ENCODE peak calls at places on chromosomes 7 and 10, in six cellular contexts. One of them, this sample, is unnamed.

GRCh38 chr7:50335795-50336754 is 31.6 kb downstream of the IKZF1 start:
- DNase-seq in A172: no peak
- DNase-seq in mucosa of descending colon: no peak
- DNase-seq in heart left ventricle: no peak
- DNase-seq in neuronal stem cell: no peak
- DNase-seq in activated T-cell treated with anti-CD3 and anti-CD28 coated beads for 1 hour: peak; percentile 71
- DNase-seq in this sample: no peak

GRCh38 chr10:73644767-73645166 is 3.5 kb upstream of the MYOZ1 start:
- DNase-seq in mucosa of descending colon: no peak
- DNase-seq in A172: no peak
- DNase-seq in neuronal stem cell: no peak
- DNase-seq in activated T-cell treated with anti-CD3 and anti-CD28 coated beads for 1 hour: no peak
- DNase-seq in heart left ventricle: no peak
- DNase-seq in this sample: no peak

GRCh38 chr7:149856-150636 is 42.3 kb upstream of the FAM20C start:
- DNase-seq in heart left ventricle: peak; percentile 58
- DNase-seq in activated T-cell treated with anti-CD3 and anti-CD28 coated beads for 1 hour: peak; percentile 9
- DNase-seq in neuronal stem cell: no peak
- DNase-seq in mucosa of descending colon: peak; percentile 49
- DNase-seq in A172: no peak
- DNase-seq in this sample: peak; percentile 72

GRCh38 chr7:131895541-131896173 is 339.2 kb upstream of the PODXL start:
- DNase-seq in heart left ventricle: no peak
- DNase-seq in mucosa of descending colon: no peak
- DNase-seq in neuronal stem cell: no peak
- DNase-seq in activated T-cell treated with anti-CD3 and anti-CD28 coated beads for 1 hour: no peak
- DNase-seq in A172: peak; percentile 99
- DNase-seq in this sample: no peak

GRCh38 chr10:111233439-111233838 is 156.6 kb downstream of the ADRA2A start:
- DNase-seq in heart left ventricle: no peak
- DNase-seq in neuronal stem cell: peak; percentile 15
- DNase-seq in A172: peak; percentile 14
- DNase-seq in activated T-cell treated with anti-CD3 and anti-CD28 coated beads for 1 hour: no peak
- DNase-seq in mucosa of descending colon: no peak
- DNase-seq in this sample: no peak

GRCh38 chr7:154345093-154345492 is 292.9 kb downstream of the DPP6 start:
- DNase-seq in neuronal stem cell: no peak
- DNase-seq in A172: no peak
- DNase-seq in mucosa of descending colon: no peak
- DNase-seq in heart left ventricle: no peak
- DNase-seq in activated T-cell treated with anti-CD3 and anti-CD28 coated beads for 1 hour: no peak
- DNase-seq in this sample: no peak

GRCh38 chr7:87231715-87232114 is 12.2 kb upstream of the TMEM243 start:
- DNase-seq in A172: no peak
- DNase-seq in neuronal stem cell: no peak
- DNase-seq in activated T-cell treated with anti-CD3 and anti-CD28 coated beads for 1 hour: no peak
- DNase-seq in mucosa of descending colon: no peak
- DNase-seq in heart left ventricle: no peak
- DNase-seq in this sample: no peak

GRCh38 chr10:116490028-116490662 is 55.6 kb upstream of the PNLIP start:
- DNase-seq in A172: peak; percentile 36
- DNase-seq in activated T-cell treated with anti-CD3 and anti-CD28 coated beads for 1 hour: no peak
- DNase-seq in heart left ventricle: no peak
- DNase-seq in mucosa of descending colon: no peak
- DNase-seq in neuronal stem cell: no peak
- DNase-seq in this sample: no peak

GRCh38 chr7:6307762-6308161 is 35.3 kb upstream of the CYTH3 start:
- DNase-seq in mucosa of descending colon: no peak
- DNase-seq in neuronal stem cell: no peak
- DNase-seq in heart left ventricle: no peak
- DNase-seq in A172: no peak
- DNase-seq in activated T-cell treated with anti-CD3 and anti-CD28 coated beads for 1 hour: no peak
- DNase-seq in this sample: peak; percentile 17

GRCh38 chr7:140581411-140581810 is 59.2 kb downstream of the DENND2A start:
- DNase-seq in A172: no peak
- DNase-seq in neuronal stem cell: no peak
- DNase-seq in heart left ventricle: no peak
- DNase-seq in mucosa of descending colon: no peak
- DNase-seq in activated T-cell treated with anti-CD3 and anti-CD28 coated beads for 1 hour: no peak
- DNase-seq in this sample: no peak

GRCh38 chr10:44651395-44651661 is 259.8 kb upstream of the TMEM72 start:
- DNase-seq in mucosa of descending colon: no peak
- DNase-seq in heart left ventricle: no peak
- DNase-seq in activated T-cell treated with anti-CD3 and anti-CD28 coated beads for 1 hour: no peak
- DNase-seq in A172: no peak
- DNase-seq in neuronal stem cell: no peak
- DNase-seq in this sample: no peak